ENCODE peak calls at places on chromosomes 6 and 20, in ten cellular contexts. One of them, this sample, is unnamed.

GRCh38 chr6:26055670-26056582 is 31.3 kb upstream of the HFE start:
- DNase-seq in A549: peak
- DNase-seq in B cell: peak
- DNase-seq in HepG2: peak
- DNase-seq in effector CD8-positive, alpha-beta T cell: peak
- DNase-seq in AG10803: peak
- DNase-seq in astrocyte of the cerebellum: no peak
- DNase-seq in H1: no peak
- DNase-seq in GM23248: peak
- DNase-seq in choroid plexus epithelial cell: peak
- DNase-seq in this sample: peak

GRCh38 chr6:135451617-135452190 is 45.8 kb downstream of the AHI1 start:
- DNase-seq in A549: peak
- DNase-seq in B cell: peak
- DNase-seq in HepG2: peak
- DNase-seq in effector CD8-positive, alpha-beta T cell: no peak
- DNase-seq in AG10803: peak
- DNase-seq in astrocyte of the cerebellum: peak
- DNase-seq in H1: no peak
- DNase-seq in GM23248: peak
- DNase-seq in choroid plexus epithelial cell: peak
- DNase-seq in this sample: no peak

GRCh38 chr6:45377555-45378323 is at the start of gene SUPT3H:
- DNase-seq in A549: peak
- DNase-seq in B cell: peak
- DNase-seq in HepG2: peak
- DNase-seq in effector CD8-positive, alpha-beta T cell: peak
- DNase-seq in AG10803: peak
- DNase-seq in astrocyte of the cerebellum: peak
- DNase-seq in H1: peak
- DNase-seq in GM23248: peak
- DNase-seq in choroid plexus epithelial cell: peak
- DNase-seq in this sample: peak

GRCh38 chr6:148964467-148964866 is 217.6 kb downstream of the UST start:
- DNase-seq in A549: no peak
- DNase-seq in B cell: no peak
- DNase-seq in HepG2: no peak
- DNase-seq in effector CD8-positive, alpha-beta T cell: no peak
- DNase-seq in AG10803: no peak
- DNase-seq in astrocyte of the cerebellum: no peak
- DNase-seq in H1: no peak
- DNase-seq in GM23248: no peak
- DNase-seq in choroid plexus epithelial cell: no peak
- DNase-seq in this sample: no peak

GRCh38 chr6:106546322-106547052 is 82.8 kb downstream of the RTN4IP1 start:
- DNase-seq in A549: peak
- DNase-seq in B cell: no peak
- DNase-seq in HepG2: peak
- DNase-seq in effector CD8-positive, alpha-beta T cell: no peak
- DNase-seq in AG10803: peak
- DNase-seq in astrocyte of the cerebellum: peak
- DNase-seq in H1: no peak
- DNase-seq in GM23248: peak
- DNase-seq in choroid plexus epithelial cell: peak
- DNase-seq in this sample: peak

GRCh38 chr6:137494281-137494966 is at the start of gene OLIG3:
- DNase-seq in A549: no peak
- DNase-seq in B cell: peak
- DNase-seq in HepG2: no peak
- DNase-seq in effector CD8-positive, alpha-beta T cell: no peak
- DNase-seq in AG10803: no peak
- DNase-seq in astrocyte of the cerebellum: no peak
- DNase-seq in H1: no peak
- DNase-seq in GM23248: no peak
- DNase-seq in choroid plexus epithelial cell: no peak
- DNase-seq in this sample: no peak

GRCh38 chr6:169723200-169723909 is 945 bp downstream of the PHF10 start:
- DNase-seq in A549: peak
- DNase-seq in B cell: peak
- DNase-seq in HepG2: peak
- DNase-seq in effector CD8-positive, alpha-beta T cell: peak
- DNase-seq in AG10803: peak
- DNase-seq in astrocyte of the cerebellum: no peak
- DNase-seq in H1: no peak
- DNase-seq in GM23248: peak
- DNase-seq in choroid plexus epithelial cell: peak
- DNase-seq in this sample: no peak

GRCh38 chr20:51184289-51184688 is 161.4 kb upstream of the KCNG1 start:
- DNase-seq in A549: no peak
- DNase-seq in B cell: no peak
- DNase-seq in HepG2: no peak
- DNase-seq in effector CD8-positive, alpha-beta T cell: no peak
- DNase-seq in AG10803: peak
- DNase-seq in astrocyte of the cerebellum: peak
- DNase-seq in H1: no peak
- DNase-seq in GM23248: peak
- DNase-seq in choroid plexus epithelial cell: peak
- DNase-seq in this sample: no peak

GRCh38 chr6:118403036-118403435 is 145.1 kb upstream of the PLN start:
- DNase-seq in A549: no peak
- DNase-seq in B cell: no peak
- DNase-seq in HepG2: no peak
- DNase-seq in effector CD8-positive, alpha-beta T cell: no peak
- DNase-seq in AG10803: peak
- DNase-seq in astrocyte of the cerebellum: no peak
- DNase-seq in H1: no peak
- DNase-seq in GM23248: no peak
- DNase-seq in choroid plexus epithelial cell: no peak
- DNase-seq in this sample: no peak

GRCh38 chr6:69668916-69669315 is 127.9 kb downstream of the LMBRD1 start:
- DNase-seq in A549: no peak
- DNase-seq in B cell: no peak
- DNase-seq in HepG2: no peak
- DNase-seq in effector CD8-positive, alpha-beta T cell: no peak
- DNase-seq in AG10803: no peak
- DNase-seq in astrocyte of the cerebellum: no peak
- DNase-seq in H1: no peak
- DNase-seq in GM23248: no peak
- DNase-seq in choroid plexus epithelial cell: no peak
- DNase-seq in this sample: no peak

GRCh38 chr6:48881551-48881950 is 581.5 kb downstream of the MMUT start:
- DNase-seq in A549: peak
- DNase-seq in B cell: no peak
- DNase-seq in HepG2: no peak
- DNase-seq in effector CD8-positive, alpha-beta T cell: no peak
- DNase-seq in AG10803: peak
- DNase-seq in astrocyte of the cerebellum: no peak
- DNase-seq in H1: no peak
- DNase-seq in GM23248: peak
- DNase-seq in choroid plexus epithelial cell: peak
- DNase-seq in this sample: no peak

GRCh38 chr6:30129818-30130679 is 5.9 kb upstream of the TRIM40 start:
- DNase-seq in A549: peak
- DNase-seq in B cell: no peak
- DNase-seq in HepG2: no peak
- DNase-seq in effector CD8-positive, alpha-beta T cell: no peak
- DNase-seq in AG10803: no peak
- DNase-seq in astrocyte of the cerebellum: no peak
- DNase-seq in H1: no peak
- DNase-seq in GM23248: no peak
- DNase-seq in choroid plexus epithelial cell: no peak
- DNase-seq in this sample: no peak

GRCh38 chr6:39054577-39055142 is 6.1 kb downstream of the GLP1R start:
- DNase-seq in A549: no peak
- DNase-seq in B cell: no peak
- DNase-seq in HepG2: no peak
- DNase-seq in effector CD8-positive, alpha-beta T cell: no peak
- DNase-seq in AG10803: no peak
- DNase-seq in astrocyte of the cerebellum: no peak
- DNase-seq in H1: no peak
- DNase-seq in GM23248: no peak
- DNase-seq in choroid plexus epithelial cell: no peak
- DNase-seq in this sample: no peak

GRCh38 chr6:83429857-83430605 is 820 bp downstream of the ME1 start:
- DNase-seq in A549: peak
- DNase-seq in B cell: no peak
- DNase-seq in HepG2: no peak
- DNase-seq in effector CD8-positive, alpha-beta T cell: no peak
- DNase-seq in AG10803: peak
- DNase-seq in astrocyte of the cerebellum: no peak
- DNase-seq in H1: no peak
- DNase-seq in GM23248: peak
- DNase-seq in choroid plexus epithelial cell: peak
- DNase-seq in this sample: no peak

This sample was measured in DMS153.